ENCODE peak calls at places on chromosome 10, in ten cellular contexts. One of them, this sample, is unnamed.
A peak's percentile ranks its signal among the peaks of the same experiment; 100 is the strongest.

GRCh38 chr10:77896058-77896457 is 30.5 kb downstream of the DLG5 start:
- DNase-seq in heart left ventricle: no peak
- DNase-seq in GM20000: no peak
- DNase-seq in Calu3: no peak
- DNase-seq in type B pancreatic cell: no peak
- DNase-seq in upper lobe of left lung: no peak
- DNase-seq in RWPE1: no peak
- DNase-seq in stomach: no peak
- DNase-seq in omental fat pad: no peak
- DNase-seq in GM10248: no peak
- DNase-seq in this sample: no peak

GRCh38 chr10:15339857-15340256 is 31.2 kb downstream of the FAM171A1 start:
- DNase-seq in heart left ventricle: no peak
- DNase-seq in GM20000: no peak
- DNase-seq in Calu3: no peak
- DNase-seq in type B pancreatic cell: no peak
- DNase-seq in upper lobe of left lung: no peak
- DNase-seq in RWPE1: no peak
- DNase-seq in stomach: no peak
- DNase-seq in omental fat pad: no peak
- DNase-seq in GM10248: no peak
- DNase-seq in this sample: no peak

GRCh38 chr10:79266543-79267312 is 80.5 kb upstream of the PPIF start:
- DNase-seq in heart left ventricle: peak; percentile 78
- DNase-seq in GM20000: peak; percentile 77
- DNase-seq in Calu3: no peak
- DNase-seq in type B pancreatic cell: no peak
- DNase-seq in upper lobe of left lung: peak; percentile 87
- DNase-seq in RWPE1: peak; percentile 86
- DNase-seq in stomach: peak; percentile 47
- DNase-seq in omental fat pad: no peak
- DNase-seq in GM10248: peak; percentile 78
- DNase-seq in this sample: peak; percentile 48

GRCh38 chr10:72834183-72834825 is 59.2 kb upstream of the OIT3 start:
- DNase-seq in heart left ventricle: peak; percentile 43
- DNase-seq in GM20000: peak; percentile 54
- DNase-seq in Calu3: peak; percentile 59
- DNase-seq in type B pancreatic cell: no peak
- DNase-seq in upper lobe of left lung: peak; percentile 36
- DNase-seq in RWPE1: peak; percentile 46
- DNase-seq in stomach: peak; percentile 43
- DNase-seq in omental fat pad: no peak
- DNase-seq in GM10248: peak; percentile 57
- DNase-seq in this sample: peak; percentile 50

GRCh38 chr10:124892905-124893304 is 49.0 kb upstream of the ZRANB1 start:
- DNase-seq in heart left ventricle: no peak
- DNase-seq in GM20000: no peak
- DNase-seq in Calu3: no peak
- DNase-seq in type B pancreatic cell: no peak
- DNase-seq in upper lobe of left lung: no peak
- DNase-seq in RWPE1: no peak
- DNase-seq in stomach: no peak
- DNase-seq in omental fat pad: no peak
- DNase-seq in GM10248: no peak
- DNase-seq in this sample: no peak

GRCh38 chr10:47277352-47278151 is 22.4 kb upstream of the GDF10 start:
- DNase-seq in heart left ventricle: no peak
- DNase-seq in GM20000: no peak
- DNase-seq in Calu3: no peak
- DNase-seq in type B pancreatic cell: no peak
- DNase-seq in upper lobe of left lung: no peak
- DNase-seq in RWPE1: no peak
- DNase-seq in stomach: no peak
- DNase-seq in omental fat pad: no peak
- DNase-seq in GM10248: no peak
- DNase-seq in this sample: peak; percentile 82

GRCh38 chr10:102267748-102268147 is 22.4 kb downstream of the GBF1 start:
- DNase-seq in heart left ventricle: no peak
- DNase-seq in GM20000: no peak
- DNase-seq in Calu3: no peak
- DNase-seq in type B pancreatic cell: no peak
- DNase-seq in upper lobe of left lung: no peak
- DNase-seq in RWPE1: no peak
- DNase-seq in stomach: no peak
- DNase-seq in omental fat pad: no peak
- DNase-seq in GM10248: no peak
- DNase-seq in this sample: no peak

GRCh38 chr10:117461766-117462423 is 80.7 kb upstream of the EMX2 start:
- DNase-seq in heart left ventricle: no peak
- DNase-seq in GM20000: no peak
- DNase-seq in Calu3: peak; percentile 11
- DNase-seq in type B pancreatic cell: no peak
- DNase-seq in upper lobe of left lung: no peak
- DNase-seq in RWPE1: peak; percentile 96
- DNase-seq in stomach: no peak
- DNase-seq in omental fat pad: no peak
- DNase-seq in GM10248: no peak
- DNase-seq in this sample: no peak

DNA sequence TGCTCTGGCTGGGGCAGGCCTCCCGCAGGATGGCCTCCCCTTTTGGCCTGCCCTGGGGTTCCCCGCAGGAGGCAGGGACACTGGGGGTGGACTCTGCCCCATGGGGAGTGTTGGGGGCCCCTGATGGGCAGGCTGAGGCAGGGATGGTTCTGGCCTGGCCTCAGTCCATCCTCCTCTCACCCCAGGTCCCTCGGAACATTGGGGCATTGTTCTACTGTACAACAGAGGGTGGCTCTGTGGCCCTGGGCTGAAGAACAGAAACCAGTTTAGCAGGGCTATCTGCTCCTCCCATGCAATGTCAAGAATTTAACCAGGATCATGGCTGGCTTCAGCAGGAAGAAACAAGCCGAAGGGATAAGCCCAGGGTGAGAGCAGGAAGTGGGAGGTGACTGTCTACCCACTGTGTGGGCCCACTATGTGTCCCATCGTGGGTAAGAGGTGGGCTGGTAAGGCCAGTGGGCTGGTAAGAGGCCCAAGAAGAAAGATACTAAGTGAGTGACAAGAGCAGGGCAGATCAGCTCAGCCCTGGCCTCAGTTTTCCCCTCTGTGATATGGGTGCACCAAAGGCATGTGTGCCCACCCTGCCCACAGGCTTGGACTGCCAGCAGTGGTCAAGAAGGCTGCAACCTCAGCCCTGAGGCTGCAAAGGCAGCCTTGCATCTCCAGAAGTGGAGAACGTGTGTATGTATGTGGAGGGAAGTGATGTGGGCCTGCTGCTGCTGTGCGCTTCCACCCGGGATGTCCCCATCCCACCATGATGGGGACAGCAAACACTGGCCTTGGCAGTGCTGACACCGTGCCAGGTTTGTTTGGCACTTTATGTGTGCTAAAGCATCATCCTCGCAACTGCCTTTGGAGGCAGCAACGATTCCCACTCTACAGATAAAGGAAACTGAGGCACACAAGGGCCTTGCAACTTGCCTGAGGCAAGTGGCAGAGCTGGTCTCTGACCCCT is 138.9 kb downstream of the SH3PXD2A start:
- DNase-seq in heart left ventricle: no peak
- DNase-seq in GM20000: no peak
- DNase-seq in Calu3: peak; percentile 67
- DNase-seq in type B pancreatic cell: no peak
- DNase-seq in upper lobe of left lung: no peak
- DNase-seq in RWPE1: peak; percentile 75
- DNase-seq in stomach: peak; percentile 65
- DNase-seq in omental fat pad: no peak
- DNase-seq in GM10248: no peak
- DNase-seq in this sample: no peak
- TF ChIP-seq CTCF in heart left ventricle: no peak
- TF ChIP-seq CTCF in GM20000: no peak
- TF ChIP-seq CTCF in Calu3: no peak
- TF ChIP-seq CTCF in type B pancreatic cell: no peak
- TF ChIP-seq CTCF in upper lobe of left lung: no peak
- TF ChIP-seq CTCF in RWPE1: no peak
- TF ChIP-seq CTCF in stomach: no peak
- TF ChIP-seq CTCF in omental fat pad: no peak
- TF ChIP-seq CTCF in GM10248: no peak
- TF ChIP-seq CTCF in this sample: no peak

DNA sequence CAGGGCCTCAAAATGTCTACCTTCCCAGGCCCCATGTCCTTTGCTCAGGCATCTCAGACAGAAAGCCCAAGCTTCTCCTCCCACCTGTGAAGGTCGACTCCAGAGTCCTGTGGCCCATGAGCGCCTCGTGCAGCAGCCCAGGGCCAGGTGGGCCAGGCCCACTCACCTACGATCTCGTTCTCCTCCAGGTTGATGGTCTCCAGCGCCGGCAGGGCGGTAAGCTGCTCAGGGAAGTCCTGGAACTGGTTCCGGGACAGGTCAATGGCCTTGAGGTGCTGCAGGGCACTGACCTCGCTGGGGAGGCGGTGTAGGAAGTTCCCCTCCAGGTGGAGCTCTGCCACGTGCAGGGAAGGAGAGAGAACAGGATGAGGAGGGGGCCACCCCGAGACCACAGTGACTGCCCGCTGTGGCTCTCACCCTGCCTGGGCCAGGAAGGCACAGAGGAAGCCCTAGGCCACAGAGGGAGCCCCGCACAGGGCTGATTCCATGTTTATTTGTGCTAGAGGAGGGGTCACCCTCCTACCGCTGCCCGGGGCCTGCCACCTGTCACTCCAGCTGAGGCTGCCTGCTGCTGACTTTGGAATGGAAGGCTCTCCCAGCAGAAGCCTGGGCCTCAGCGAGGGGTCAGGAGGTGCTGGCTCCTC is 40.0 kb upstream of the NPFFR1 start:
- DNase-seq in heart left ventricle: no peak
- DNase-seq in GM20000: no peak
- DNase-seq in Calu3: no peak
- DNase-seq in type B pancreatic cell: no peak
- DNase-seq in upper lobe of left lung: no peak
- DNase-seq in RWPE1: no peak
- DNase-seq in stomach: no peak
- DNase-seq in omental fat pad: no peak
- DNase-seq in GM10248: no peak
- DNase-seq in this sample: no peak
- TF ChIP-seq CTCF in heart left ventricle: no peak
- TF ChIP-seq CTCF in GM20000: no peak
- TF ChIP-seq CTCF in Calu3: no peak
- TF ChIP-seq CTCF in type B pancreatic cell: no peak
- TF ChIP-seq CTCF in upper lobe of left lung: no peak
- TF ChIP-seq CTCF in RWPE1: no peak
- TF ChIP-seq CTCF in stomach: no peak
- TF ChIP-seq CTCF in omental fat pad: no peak
- TF ChIP-seq CTCF in GM10248: no peak
- TF ChIP-seq CTCF in this sample: no peak

DNA sequence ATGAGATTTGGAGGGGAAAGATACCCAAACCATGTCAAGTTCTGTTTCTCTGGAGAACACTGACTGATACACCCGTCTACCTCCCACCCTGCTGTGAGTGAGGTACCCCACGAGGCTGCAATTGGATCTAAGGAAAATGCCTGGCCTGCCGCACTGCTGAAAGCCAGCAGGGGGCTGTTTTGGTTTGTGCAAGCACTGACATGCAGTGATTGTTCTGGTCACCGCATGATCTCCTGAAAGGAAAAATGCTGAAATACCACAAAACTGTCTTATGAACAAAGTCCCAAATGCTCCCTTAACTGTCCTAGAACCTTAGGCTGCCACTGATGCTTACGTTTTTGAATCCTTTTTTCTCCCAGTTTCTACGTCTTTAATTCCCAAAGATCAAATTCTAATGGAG is 132.7 kb downstream of the JCAD start:
- DNase-seq in heart left ventricle: no peak
- DNase-seq in GM20000: no peak
- DNase-seq in Calu3: peak; percentile 28
- DNase-seq in type B pancreatic cell: no peak
- DNase-seq in upper lobe of left lung: no peak
- DNase-seq in RWPE1: peak; percentile 40
- DNase-seq in stomach: no peak
- DNase-seq in omental fat pad: no peak
- DNase-seq in GM10248: no peak
- DNase-seq in this sample: no peak
- TF ChIP-seq CTCF in heart left ventricle: peak; percentile 23
- TF ChIP-seq CTCF in GM20000: no peak
- TF ChIP-seq CTCF in Calu3: no peak
- TF ChIP-seq CTCF in type B pancreatic cell: peak; percentile 66
- TF ChIP-seq CTCF in upper lobe of left lung: no peak
- TF ChIP-seq CTCF in RWPE1: peak; percentile 64
- TF ChIP-seq CTCF in stomach: no peak
- TF ChIP-seq CTCF in omental fat pad: no peak
- TF ChIP-seq CTCF in GM10248: no peak
- TF ChIP-seq CTCF in this sample: no peak

GRCh38 chr10:49323171-49323895 is 24.4 kb downstream of the C10orf71 start:
- DNase-seq in heart left ventricle: peak; percentile 41
- DNase-seq in GM20000: no peak
- DNase-seq in Calu3: no peak
- DNase-seq in type B pancreatic cell: no peak
- DNase-seq in upper lobe of left lung: no peak
- DNase-seq in RWPE1: no peak
- DNase-seq in stomach: peak; percentile 20
- DNase-seq in omental fat pad: no peak
- DNase-seq in GM10248: no peak
- DNase-seq in this sample: no peak

GRCh38 chr10:49325916-49326783 is 27.2 kb downstream of the C10orf71 start:
- DNase-seq in heart left ventricle: peak; percentile 16
- DNase-seq in GM20000: no peak
- DNase-seq in Calu3: no peak
- DNase-seq in type B pancreatic cell: peak; percentile 67
- DNase-seq in upper lobe of left lung: peak; percentile 19
- DNase-seq in RWPE1: no peak
- DNase-seq in stomach: peak; percentile 9
- DNase-seq in omental fat pad: no peak
- DNase-seq in GM10248: no peak
- DNase-seq in this sample: no peak

GRCh38 chr10:49323896-49324270 is 24.9 kb downstream of the C10orf71 start:
- DNase-seq in heart left ventricle: peak; percentile 6
- DNase-seq in GM20000: no peak
- DNase-seq in Calu3: no peak
- DNase-seq in type B pancreatic cell: no peak
- DNase-seq in upper lobe of left lung: no peak
- DNase-seq in RWPE1: no peak
- DNase-seq in stomach: peak; percentile 9
- DNase-seq in omental fat pad: no peak
- DNase-seq in GM10248: no peak
- DNase-seq in this sample: no peak

GRCh38 chr10:49325131-49325915 is 26.4 kb downstream of the C10orf71 start:
- DNase-seq in heart left ventricle: peak; percentile 8
- DNase-seq in GM20000: no peak
- DNase-seq in Calu3: no peak
- DNase-seq in type B pancreatic cell: peak; percentile 49
- DNase-seq in upper lobe of left lung: peak; percentile 15
- DNase-seq in RWPE1: no peak
- DNase-seq in stomach: peak; percentile 19
- DNase-seq in omental fat pad: no peak
- DNase-seq in GM10248: no peak
- DNase-seq in this sample: no peak

DNA sequence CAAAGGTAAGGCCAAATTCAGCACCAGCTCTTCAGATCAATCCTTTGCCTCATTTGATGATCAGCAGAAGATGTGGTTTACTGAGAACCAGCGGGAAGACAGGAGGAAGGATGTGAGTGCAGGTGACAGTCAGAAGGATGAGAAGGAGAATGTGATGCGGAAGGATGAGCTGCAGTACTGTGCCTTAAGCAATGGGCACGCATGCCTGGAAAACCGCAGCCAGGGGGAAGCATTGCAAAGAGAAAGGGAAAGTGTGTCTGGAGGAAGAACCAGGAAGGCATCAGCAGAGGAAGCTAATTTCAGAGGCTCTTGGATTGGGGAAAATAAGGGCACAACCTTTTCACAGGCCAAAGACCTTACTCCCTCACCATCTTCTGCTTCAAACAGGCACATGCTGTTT is 25.7 kb downstream of the C10orf71 start:
- DNase-seq in heart left ventricle: peak; percentile 17
- DNase-seq in GM20000: no peak
- DNase-seq in Calu3: no peak
- DNase-seq in type B pancreatic cell: no peak
- DNase-seq in upper lobe of left lung: peak; percentile 50
- DNase-seq in RWPE1: peak; percentile 16
- DNase-seq in stomach: peak; percentile 19
- DNase-seq in omental fat pad: no peak
- DNase-seq in GM10248: no peak
- DNase-seq in this sample: no peak
- TF ChIP-seq CTCF in heart left ventricle: no peak
- TF ChIP-seq CTCF in GM20000: no peak
- TF ChIP-seq CTCF in Calu3: no peak
- TF ChIP-seq CTCF in type B pancreatic cell: no peak
- TF ChIP-seq CTCF in upper lobe of left lung: peak; percentile 21
- TF ChIP-seq CTCF in RWPE1: no peak
- TF ChIP-seq CTCF in stomach: no peak
- TF ChIP-seq CTCF in omental fat pad: no peak
- TF ChIP-seq CTCF in GM10248: no peak
- TF ChIP-seq CTCF in this sample: no peak

This sample was measured in activated CD8-positive, alpha-beta T cell treated with anti-CD3 and anti-CD28 coated beads for 36 hours.